ENCODE peak calls at places on chromosome 11, in five cellular contexts. W is stomach, L is A549, Q is tibial nerve, C is transverse colon. U is an unnamed sample.
A peak's percentile ranks its signal among the peaks of the same experiment; 100 is the strongest.

GRCh38 chr11:62926669-62927455 is 5.7 kb upstream of the CHRM1 start:
- DNase-seq in L (no peak), W (no peak), Q (no peak), C (no peak), U (no peak)

GRCh38 chr11:77020751-77021150 is 13.4 kb upstream of the B3GNT6 start:
- DNase-seq in W (no peak), L (peak; percentile 33), Q (no peak), C (no peak), U (no peak)

GRCh38 chr11:36070215-36070976 is 126.5 kb downstream of the LDLRAD3 start:
- DNase-seq in L (no peak), W (no peak), Q (no peak), C (no peak), U (no peak)

GRCh38 chr11:42239102-42239501 is 779.6 kb upstream of the LRRC4C start:
- DNase-seq in W (no peak), Q (no peak), L (no peak), C (no peak), U (no peak)

GRCh38 chr11:10478066-10478465 is 23.0 kb downstream of the AMPD3 start:
- DNase-seq in C (no peak), L (no peak), W (no peak), Q (no peak), U (no peak)

GRCh38 chr11:105862736-105863367 is 159.2 kb downstream of the MSANTD4 start:
- DNase-seq in W (no peak), L (peak; percentile 27), C (no peak), Q (no peak), U (no peak)

GRCh38 chr11:70569173-70569890 is 171.0 kb downstream of the CTTN start:
- DNase-seq in L (no peak), C (no peak), W (no peak), Q (no peak), U (no peak)

GRCh38 chr11:19868281-19868821 is 155.7 kb downstream of the NAV2 start:
- DNase-seq in Q (no peak), L (no peak), W (no peak), C (peak; percentile 11), U (no peak)

GRCh38 chr11:13324709-13325108 is 47.1 kb downstream of the BMAL1 start:
- DNase-seq in C (no peak), L (no peak), W (no peak), Q (no peak), U (no peak)

GRCh38 chr11:2205214-2205770 is 33.7 kb upstream of the TH start:
- DNase-seq in Q (no peak), W (no peak), C (no peak), L (no peak), U (peak; percentile 67)

GRCh38 chr11:61028135-61028729 is 56.8 kb downstream of the CD6 start:
- DNase-seq in W (peak; percentile 57), C (peak; percentile 21), L (no peak), Q (no peak), U (no peak)

GRCh38 chr11:102950622-102951081 is 4.9 kb downstream of the MMP13 start:
- DNase-seq in L (peak; percentile 11), W (no peak), Q (no peak), C (no peak), U (no peak)

GRCh38 chr11:64851831-64852337 is 7.4 kb upstream of the CDC42BPG start:
- DNase-seq in W (no peak), L (no peak), C (peak; percentile 62), Q (no peak), U (no peak)

GRCh38 chr11:113189909-113190667 is 124.3 kb upstream of the TTC12 start:
- DNase-seq in L (peak; percentile 53), W (no peak), Q (no peak), C (no peak), U (peak; percentile 82)
- TF ChIP-seq EP300 in L (no peak), W (no peak), Q (no peak), C (no peak), U (no peak)

DNA sequence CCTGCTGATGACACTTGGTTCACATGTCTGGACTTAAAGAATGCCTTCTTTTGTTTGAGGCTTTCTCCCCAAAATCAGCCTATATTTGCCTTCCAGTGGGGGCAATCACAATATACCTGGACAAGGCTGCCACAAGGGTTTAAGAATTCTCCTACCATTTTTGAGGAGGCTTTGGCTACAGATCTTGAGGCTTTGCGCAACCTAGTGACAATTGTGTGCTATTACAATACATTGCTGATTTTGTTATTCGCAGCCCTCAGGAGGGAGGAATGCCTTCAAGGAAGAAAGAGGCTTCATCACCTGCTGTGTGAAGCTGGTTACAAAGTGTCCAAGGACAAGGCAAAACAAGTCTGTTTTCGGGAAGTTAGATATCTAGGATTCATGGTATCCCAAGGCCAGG is 50.8 kb upstream of the OR4C15 start:
- DNase-seq in Q (no peak), W (no peak), L (no peak), C (no peak), U (no peak)
- TF ChIP-seq CTCF in Q (no peak), W (no peak), L (no peak), C (no peak), U (no peak)

DNA sequence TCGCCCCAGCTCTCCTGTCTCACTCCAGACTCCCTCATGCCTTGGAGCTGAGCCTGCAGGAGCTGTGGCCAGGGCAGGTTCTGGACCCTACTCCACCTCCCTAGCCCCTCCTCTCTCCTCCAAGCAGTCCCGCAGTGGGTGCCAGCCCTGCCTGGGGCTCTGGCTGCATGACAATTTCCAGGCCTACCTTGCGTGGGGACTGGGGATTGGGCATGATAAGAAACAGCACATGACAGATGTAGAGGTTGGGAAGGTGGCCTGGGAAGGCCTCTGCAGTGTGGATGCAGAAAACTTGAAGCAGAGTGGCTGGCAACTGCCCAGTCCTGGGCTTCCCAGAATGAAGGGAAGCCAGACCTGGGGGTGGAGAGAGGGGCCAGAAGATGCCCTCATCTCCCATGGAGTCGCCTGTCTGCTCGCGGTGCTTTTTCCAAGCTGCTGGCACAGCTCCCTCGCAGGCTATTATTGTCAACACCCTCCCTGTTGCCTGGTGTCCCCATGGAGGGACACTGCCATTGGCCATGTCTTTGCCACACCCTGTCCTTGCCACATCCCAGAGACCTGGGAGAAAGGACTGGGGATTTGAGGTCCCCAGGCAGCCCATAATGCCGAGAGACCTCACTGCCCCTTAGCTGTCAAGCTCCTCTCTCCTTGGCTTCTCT is 48.9 kb upstream of the CDON start:
- DNase-seq in L (no peak), C (no peak), Q (no peak), W (peak; percentile 89), U (no peak)
- H3K4me1 ChIP-seq in L (peaks cover 36% of the 10 kb centered on the region), C (peaks cover 40% of the 10 kb centered on the region), Q (peaks cover 47% of the 10 kb centered on the region), W (peaks cover 69% of the 10 kb centered on the region), U (peaks cover 45% of the 10 kb centered on the region)

DNA sequence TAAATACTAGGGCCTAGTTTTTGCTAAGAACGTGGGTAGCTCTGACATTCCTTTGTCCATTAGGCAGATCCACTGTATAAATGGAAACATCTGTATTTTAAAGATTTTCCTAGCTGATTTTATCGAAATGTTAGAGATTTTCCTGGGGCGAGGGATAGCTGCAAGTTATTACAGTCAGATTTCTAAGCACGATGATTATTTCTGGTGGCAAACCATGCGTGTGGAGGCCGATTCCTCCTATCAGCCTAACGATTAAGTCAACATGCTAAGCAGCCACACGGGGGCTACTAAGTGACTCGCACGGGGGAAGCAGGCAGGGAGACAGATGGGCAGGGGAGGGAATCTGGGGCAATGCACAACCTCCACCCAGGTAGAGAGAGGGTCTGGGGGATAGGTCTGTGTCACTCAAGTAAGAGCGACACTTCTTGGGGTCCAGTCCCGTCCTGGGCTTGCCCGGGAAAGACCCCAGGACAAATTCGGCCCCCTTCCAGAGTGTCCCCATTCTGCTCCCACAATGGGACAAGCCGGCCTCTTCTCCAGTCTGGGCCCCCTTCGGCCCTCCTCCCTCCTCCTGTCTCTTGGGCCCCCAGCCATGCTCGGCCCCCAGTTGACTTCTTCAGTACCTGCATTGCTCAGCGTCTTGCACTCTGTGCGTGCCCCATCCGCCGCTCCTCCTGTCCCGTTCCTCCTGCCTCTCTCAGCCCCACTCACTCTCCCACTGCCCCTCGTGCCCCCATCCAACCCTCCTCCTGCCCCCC is 571 bp downstream of the C11orf24 start:
- DNase-seq in L (peak; percentile 80), Q (no peak), W (peak; percentile 61), C (peak; percentile 68), U (peak; percentile 78)
- TF ChIP-seq EP300 in L (no peak), Q (no peak), W (no peak), C (no peak), U (no peak)

GRCh38 chr11:73372371-73372993 is 3.7 kb upstream of the RELT start:
- DNase-seq in Q (no peak), C (no peak), W (no peak), L (peak; percentile 48), U (no peak)
- TF ChIP-seq CTCF in Q (no peak), C (no peak), W (no peak), L (no peak), U (no peak)

GRCh38 chr11:57777969-57778317 is 16.3 kb downstream of the CTNND1 start:
- DNase-seq in C (peak; percentile 79), W (peak; percentile 65), L (peak; percentile 70), Q (no peak), U (no peak)
- H3K4me1 ChIP-seq in C (peaks cover 100% of the 10 kb centered on the region), W (peaks cover 100% of the 10 kb centered on the region), L (peaks cover 92% of the 10 kb centered on the region), Q (peaks cover 98% of the 10 kb centered on the region), U (peaks cover 97% of the 10 kb centered on the region)

GRCh38 chr11:114317738-114318137 is 21.5 kb downstream of the NNMT start:
- DNase-seq in Q (no peak), W (no peak), L (peak; percentile 70), C (no peak), U (no peak)

GRCh38 chr11:114314096-114314495 is 17.9 kb downstream of the NNMT start:
- DNase-seq in C (no peak), L (no peak), Q (no peak), W (no peak), U (no peak)

GRCh38 chr11:114318361-114318760 is 22.2 kb downstream of the NNMT start:
- DNase-seq in W (no peak), Q (no peak), L (no peak), C (no peak), U (no peak)

GRCh38 chr11:114316980-114317675 is 20.9 kb downstream of the NNMT start:
- DNase-seq in C (no peak), Q (no peak), W (no peak), L (no peak), U (no peak)

DNA sequence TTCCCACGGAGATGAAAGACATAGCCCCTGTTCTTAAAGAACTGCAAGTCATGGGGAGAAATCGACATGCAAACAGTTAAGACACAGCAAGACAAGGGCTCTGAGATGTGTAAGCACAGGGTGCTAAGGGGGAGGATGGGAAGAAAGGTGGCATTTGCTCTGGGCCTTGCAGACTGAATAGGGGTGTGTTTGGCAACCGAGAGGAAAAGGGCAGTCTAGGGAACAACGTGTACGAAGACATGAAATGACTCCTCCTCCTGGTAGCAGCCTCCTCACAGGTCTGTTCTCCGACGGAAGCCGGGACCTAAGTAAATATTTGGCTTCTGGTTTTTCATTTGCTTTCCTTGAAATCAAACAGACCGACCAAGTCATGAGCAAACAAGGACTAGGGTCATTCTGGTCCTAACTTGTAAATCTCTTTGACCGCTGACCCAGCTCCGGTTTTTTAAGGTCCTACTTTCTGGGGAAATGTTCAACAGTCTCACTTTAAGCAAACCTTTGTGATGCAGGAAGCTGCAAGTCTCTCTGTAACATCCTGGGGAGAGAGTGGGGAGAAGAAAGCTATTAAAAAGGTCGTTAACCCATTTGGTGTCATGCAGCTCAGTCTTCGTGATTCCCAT is 19.7 kb downstream of the NNMT start:
- DNase-seq in L (peak; percentile 97), Q (no peak), W (peak; percentile 60), C (peak; percentile 18), U (no peak)
- TF ChIP-seq EP300 in L (peak; percentile 86), Q (no peak), W (no peak), C (no peak), U (no peak)

U was measured in suprapubic skin.